ENCODE peak calls at places on chromosome 5, in five cellular contexts. O is WTC11, K is fibroblast of the aortic adventitia, G is D341Med, Z is RCC 7860. I is an unnamed sample.
A peak's percentile ranks its signal among the peaks of the same experiment; 100 is the strongest.

GRCh38 chr5:117748336-117748735 is 1173.7 kb upstream of the SEMA6A start:
- DNase-seq in O (peak; percentile 14), K (no peak), G (no peak), Z (no peak), I (no peak)

GRCh38 chr5:145887217-145887616 is 14.4 kb upstream of the GRXCR2 start:
- DNase-seq in O (no peak), K (no peak), G (no peak), Z (no peak), I (no peak)

GRCh38 chr5:16877267-16877935 is 58.7 kb downstream of the MYO10 start:
- DNase-seq in O (no peak), K (no peak), G (no peak), Z (no peak), I (no peak)

GRCh38 chr5:83253731-83254130 is 176.4 kb downstream of the XRCC4 start:
- DNase-seq in O (no peak), K (peak; percentile 22), G (no peak), Z (no peak), I (no peak)

GRCh38 chr5:123700624-123701023 is 188.6 kb downstream of the CSNK1G3 start:
- DNase-seq in O (no peak), K (peak; percentile 99), G (no peak), Z (peak; percentile 97), I (no peak)

GRCh38 chr5:102596951-102597350 is 98.2 kb upstream of the SLCO6A1 start:
- DNase-seq in O (no peak), K (no peak), G (no peak), Z (no peak), I (no peak)

GRCh38 chr5:149445739-149446369 is 66.8 kb upstream of the IL17B start:
- DNase-seq in O (no peak), K (peak; percentile 98), G (no peak), Z (peak; percentile 99), I (no peak)

GRCh38 chr5:73918791-73919221 is 292.8 kb downstream of the ARHGEF28 start:
- DNase-seq in O (no peak), K (peak; percentile 79), G (no peak), Z (no peak), I (no peak)

GRCh38 chr5:96936431-96937221 is 746 bp downstream of the LNPEP start:
- DNase-seq in O (peak; percentile 40), K (peak; percentile 23), G (peak; percentile 60), Z (no peak), I (peak; percentile 85)

GRCh38 chr5:122500245-122501086 is 188.4 kb downstream of the SNCAIP start:
- DNase-seq in O (peak; percentile 56), K (peak; percentile 74), G (peak; percentile 41), Z (no peak), I (no peak)

GRCh38 chr5:96275051-96275450 is 158.0 kb downstream of the PCSK1 start:
- DNase-seq in O (no peak), K (no peak), G (no peak), Z (no peak), I (no peak)

GRCh38 chr5:121199238-121199999 is 652.3 kb upstream of the FTMT start:
- DNase-seq in O (no peak), K (peak; percentile 77), G (peak; percentile 13), Z (no peak), I (no peak)

GRCh38 chr5:30930736-30931135 is 262.8 kb upstream of the CDH6 start:
- DNase-seq in O (no peak), K (peak; percentile 53), G (no peak), Z (peak; percentile 24), I (no peak)

GRCh38 chr5:16160706-16161105 is 18.9 kb downstream of the MARCHF11 start:
- DNase-seq in O (no peak), K (peak; percentile 69), G (peak; percentile 54), Z (peak; percentile 63), I (no peak)

GRCh38 chr5:98106116-98107088 is 667.1 kb upstream of the RGMB start:
- DNase-seq in O (no peak), K (no peak), G (no peak), Z (no peak), I (no peak)

GRCh38 chr5:134575316-134575715 is 49.8 kb downstream of the JADE2 start:
- DNase-seq in O (no peak), K (no peak), G (no peak), Z (no peak), I (no peak)

GRCh38 chr5:141783599-141784296 is 94.5 kb downstream of the PCDH1 start:
- DNase-seq in O (peak; percentile 48), K (no peak), G (no peak), Z (peak; percentile 25), I (peak; percentile 79)

GRCh38 chr5:102453716-102454115 is 45.1 kb downstream of the SLCO6A1 start:
- DNase-seq in O (no peak), K (peak; percentile 3), G (no peak), Z (no peak), I (no peak)

GRCh38 chr5:88045146-88045545 is 223.5 kb downstream of the TMEM161B start:
- DNase-seq in O (no peak), K (no peak), G (no peak), Z (no peak), I (no peak)

GRCh38 chr5:172637122-172637580 is 3.9 kb upstream of the NEURL1B start:
- DNase-seq in O (no peak), K (no peak), G (peak; percentile 52), Z (no peak), I (no peak)

GRCh38 chr5:39605966-39606591 is 181.3 kb upstream of the DAB2 start:
- DNase-seq in O (no peak), K (peak; percentile 51), G (no peak), Z (peak; percentile 53), I (no peak)

GRCh38 chr5:38297830-38298608 is 39.7 kb downstream of the EGFLAM start:
- DNase-seq in O (no peak), K (no peak), G (no peak), Z (no peak), I (no peak)

GRCh38 chr5:134595458-134595838 is 37.2 kb downstream of the SAR1B start:
- DNase-seq in O (no peak), K (no peak), G (no peak), Z (no peak), I (no peak)

GRCh38 chr5:172683696-172684464 is 42.8 kb downstream of the NEURL1B start:
- DNase-seq in O (peak; percentile 62), K (no peak), G (no peak), Z (no peak), I (peak; percentile 80)

GRCh38 chr5:107340631-107341030 is 330.1 kb downstream of the EFNA5 start:
- DNase-seq in O (no peak), K (no peak), G (no peak), Z (no peak), I (no peak)

GRCh38 chr5:134245101-134245604 is 19.3 kb upstream of the PPP2CA start:
- DNase-seq in O (peak; percentile 16), K (peak; percentile 61), G (no peak), Z (peak; percentile 77), I (no peak)

GRCh38 chr5:96963267-96963666 is 27.4 kb downstream of the LNPEP start:
- DNase-seq in O (no peak), K (peak; percentile 80), G (peak; percentile 43), Z (no peak), I (peak; percentile 66)

GRCh38 chr5:140345919-140346347 is 470 bp downstream of the HBEGF start:
- DNase-seq in O (peak; percentile 74), K (peak; percentile 59), G (no peak), Z (peak; percentile 29), I (peak; percentile 91)

GRCh38 chr5:135429886-135430437 is 17.2 kb downstream of the DCANP1 start:
- DNase-seq in O (no peak), K (peak; percentile 37), G (no peak), Z (no peak), I (no peak)

GRCh38 chr5:29899583-29899982 is 1293.9 kb upstream of the CDH6 start:
- DNase-seq in O (no peak), K (no peak), G (no peak), Z (no peak), I (peak; percentile 27)

GRCh38 chr5:139949710-139950109 is 93.4 kb downstream of the NRG2 start:
- DNase-seq in O (no peak), K (no peak), G (peak; percentile 14), Z (no peak), I (no peak)

GRCh38 chr5:27477550-27477949 is 439.2 kb upstream of the CDH9 start:
- DNase-seq in O (no peak), K (no peak), G (no peak), Z (no peak), I (no peak)

GRCh38 chr5:4511996-4512656 is 628.0 kb upstream of the ADAMTS16 start:
- DNase-seq in O (peak; percentile 58), K (no peak), G (peak; percentile 71), Z (no peak), I (peak; percentile 88)

GRCh38 chr5:137498301-137498735 is 808 bp downstream of the SPOCK1 start:
- DNase-seq in O (peak; percentile 67), K (peak; percentile 32), G (peak; percentile 62), Z (no peak), I (peak; percentile 73)

GRCh38 chr5:136901-137300 is 44.9 kb downstream of the PLEKHG4B start:
- DNase-seq in O (no peak), K (no peak), G (no peak), Z (no peak), I (no peak)

GRCh38 chr5:170095687-170096086 is 10.0 kb upstream of the FOXI1 start:
- DNase-seq in O (no peak), K (no peak), G (no peak), Z (no peak), I (no peak)

GRCh38 chr5:159175547-159175946 is 33.8 kb downstream of the RNF145 start:
- DNase-seq in O (no peak), K (peak; percentile 76), G (peak; percentile 43), Z (no peak), I (no peak)

GRCh38 chr5:150492621-150493020 is 15.3 kb upstream of the NDST1 start:
- DNase-seq in O (no peak), K (peak; percentile 55), G (no peak), Z (peak; percentile 95), I (no peak)

GRCh38 chr5:97026721-97027120 is 90.8 kb downstream of the LNPEP start:
- DNase-seq in O (no peak), K (no peak), G (no peak), Z (no peak), I (no peak)

GRCh38 chr5:72508241-72509170 is 1.3 kb upstream of the ZNF366 start:
- DNase-seq in O (no peak), K (no peak), G (no peak), Z (no peak), I (no peak)